ENCODE peak calls at places on chromosomes 16 and 17, in eight cellular contexts. Y, N, Q, Z, K, I, J and W are unnamed samples.

GRCh38 chr16:85781685-85782370 is 17.5 kb downstream of the EMC8 start:
- DNase-seq in K (peak; percentile 82), Y (no peak), I (no peak), Q (peak; percentile 62), Z (peak; percentile 82), N (peak; percentile 63), J (no peak), W (peak; percentile 24)

GRCh38 chr17:77308768-77309726 is 168.3 kb downstream of the SEC14L1 start:
- DNase-seq in I (no peak), J (no peak), Y (no peak), K (no peak), Z (peak; percentile 86), N (no peak), Q (no peak), W (no peak)

GRCh38 chr17:3980381-3980975 is 16.2 kb upstream of the ATP2A3 start:
- DNase-seq in Y (no peak), Z (no peak), Q (peak; percentile 27), N (no peak), I (no peak), K (peak; percentile 24), J (no peak), W (no peak)

GRCh38 chr16:82282662-82283061 is 112.6 kb upstream of the MPHOSPH6 start:
- DNase-seq in Y (no peak), N (no peak), J (no peak), K (no peak), Z (no peak), Q (no peak), I (no peak), W (no peak)

GRCh38 chr17:33049781-33050414 is 58.3 kb downstream of the SPACA3 start:
- DNase-seq in J (no peak), I (no peak), K (peak; percentile 56), Z (peak; percentile 57), N (no peak), Y (peak; percentile 51), Q (peak; percentile 45), W (peak; percentile 68)

GRCh38 chr16:29321585-29321984 is 84.9 kb downstream of the NPIPB11 start:
- DNase-seq in K (no peak), I (no peak), N (no peak), Z (no peak), J (no peak), Q (no peak), Y (no peak), W (no peak)

GRCh38 chr17:30021708-30022317 is 80.4 kb downstream of the EFCAB5 start:
- DNase-seq in Y (peak; percentile 66), N (no peak), K (no peak), Z (peak; percentile 67), I (no peak), Q (no peak), J (no peak), W (peak; percentile 32)

GRCh38 chr16:48350716-48351115 is 34.5 kb downstream of the SIAH1 start:
- DNase-seq in J (peak; percentile 33), Q (no peak), K (no peak), Y (no peak), N (no peak), I (no peak), Z (no peak), W (no peak)

GRCh38 chr17:37177234-37177633 is 198.6 kb upstream of the C17orf78 start:
- DNase-seq in Y (no peak), Q (no peak), I (no peak), N (no peak), K (no peak), J (no peak), Z (peak; percentile 8), W (no peak)

GRCh38 chr16:11181889-11182279 is 74.1 kb downstream of the SOCS1 start:
- DNase-seq in J (no peak), Z (peak; percentile 34), I (no peak), Y (no peak), N (no peak), K (no peak), Q (no peak), W (no peak)

GRCh38 chr17:48192321-48192731 is 84.8 kb downstream of the SNX11 start:
- DNase-seq in J (no peak), N (no peak), K (no peak), Y (peak; percentile 95), I (no peak), Q (no peak), Z (no peak), W (no peak)

GRCh38 chr16:67872131-67872630 is 671 bp upstream of the EDC4 start:
- DNase-seq in N (no peak), J (no peak), Z (no peak), I (no peak), K (no peak), Y (no peak), Q (no peak), W (no peak)

GRCh38 chr16:76931186-76931585 is 259.8 kb upstream of the MON1B start:
- DNase-seq in J (no peak), Z (peak; percentile 54), N (no peak), K (no peak), I (no peak), Q (no peak), Y (no peak), W (no peak)

GRCh38 chr17:65405563-65405962 is 155.9 kb downstream of the AXIN2 start:
- DNase-seq in Z (no peak), Y (no peak), J (no peak), N (no peak), K (no peak), I (no peak), Q (no peak), W (no peak)

GRCh38 chr16:17773698-17774101 is 302.9 kb upstream of the XYLT1 start:
- DNase-seq in K (no peak), I (no peak), N (no peak), Z (peak; percentile 28), Y (peak; percentile 13), J (no peak), Q (no peak), W (no peak)

GRCh38 chr17:17951524-17951923 is 20.7 kb downstream of the TOM1L2 start:
- DNase-seq in Q (no peak), Z (no peak), K (no peak), I (no peak), J (no peak), N (no peak), Y (no peak), W (no peak)

GRCh38 chr17:17952691-17953090 is 19.5 kb downstream of the TOM1L2 start:
- DNase-seq in Q (no peak), N (no peak), I (no peak), Z (no peak), K (no peak), Y (no peak), J (no peak), W (no peak)

GRCh38 chr17:17947966-17948365 is 24.2 kb downstream of the TOM1L2 start:
- DNase-seq in Z (no peak), K (no peak), J (no peak), Y (no peak), Q (no peak), N (no peak), I (no peak), W (no peak)

GRCh38 chr17:17950347-17950746 is 21.9 kb downstream of the TOM1L2 start:
- DNase-seq in N (no peak), Y (no peak), K (no peak), I (no peak), J (no peak), Z (no peak), Q (no peak), W (no peak)

GRCh38 chr17:17950806-17951205 is 21.4 kb downstream of the TOM1L2 start:
- DNase-seq in Z (no peak), I (no peak), Y (no peak), N (no peak), K (no peak), J (no peak), Q (no peak), W (no peak)
- TF ChIP-seq CTCF in Z (no peak), I (no peak), Y (peak; percentile 17), N (no peak), K (no peak), J (peak; percentile 68), Q (no peak), W (no peak)

DNA sequence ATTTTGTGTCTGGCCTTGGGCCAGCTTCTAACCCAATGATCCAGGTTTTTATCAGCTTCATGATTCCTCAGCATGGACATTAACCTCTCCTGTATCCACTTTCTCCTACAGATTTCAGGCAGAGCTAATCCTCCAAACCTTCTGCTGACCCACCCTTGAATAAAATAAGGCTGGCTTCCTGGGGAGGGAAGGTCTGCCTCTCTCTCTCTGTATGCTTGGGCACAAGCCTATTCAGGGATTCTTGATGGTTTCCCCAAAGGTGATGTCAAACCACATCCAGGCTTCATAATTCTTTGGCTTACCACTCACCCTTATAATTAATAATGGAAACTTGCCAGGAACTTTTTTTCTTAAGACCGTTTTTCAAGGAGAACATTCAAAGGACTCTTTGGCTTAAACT is 240.1 kb downstream of the UTP18 start:
- DNase-seq in Y (no peak), I (no peak), Q (no peak), Z (no peak), K (no peak), J (no peak), N (no peak), W (no peak)
- H3K4me1 ChIP-seq in Y (no peaks in the 10 kb centered on the region), I (no peaks in the 10 kb centered on the region), Q (no peaks in the 10 kb centered on the region), Z (no peaks in the 10 kb centered on the region), K (no peaks in the 10 kb centered on the region), J (no peaks in the 10 kb centered on the region), N (no peaks in the 10 kb centered on the region), W (no peaks in the 10 kb centered on the region)

DNA sequence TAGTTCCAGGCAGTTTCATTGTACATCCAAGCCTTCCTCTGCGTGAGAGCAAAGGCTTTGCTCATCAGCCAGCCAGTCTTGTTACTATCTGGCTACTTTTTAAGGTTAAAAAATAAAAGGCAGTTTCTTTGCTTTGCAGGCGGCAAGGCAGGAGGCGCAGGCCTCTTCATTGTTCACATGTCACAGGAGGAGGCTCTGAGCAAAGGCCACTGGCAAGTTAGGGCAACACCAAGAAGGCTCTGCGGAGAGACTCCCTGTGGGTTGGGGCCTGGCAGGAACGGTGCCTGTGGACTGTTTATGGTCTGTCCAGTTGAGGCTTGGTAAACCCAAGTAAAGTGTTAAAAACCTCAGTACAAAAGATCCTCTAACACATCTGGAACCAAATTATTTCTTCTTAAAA is 3.9 kb upstream of the NT5C start:
- DNase-seq in J (no peak), Y (no peak), K (no peak), I (no peak), N (no peak), Z (no peak), Q (peak; percentile 15), W (no peak)
- H3K36me3 ChIP-seq in J (peaks cover 12% of the 10 kb centered on the region), Y (peaks cover 51% of the 10 kb centered on the region), K (no peaks in the 10 kb centered on the region), I (no peaks in the 10 kb centered on the region), N (peaks cover under 1% of the 10 kb centered on the region), Z (peaks cover 3% of the 10 kb centered on the region), Q (no peaks in the 10 kb centered on the region), W (no peaks in the 10 kb centered on the region)

DNA sequence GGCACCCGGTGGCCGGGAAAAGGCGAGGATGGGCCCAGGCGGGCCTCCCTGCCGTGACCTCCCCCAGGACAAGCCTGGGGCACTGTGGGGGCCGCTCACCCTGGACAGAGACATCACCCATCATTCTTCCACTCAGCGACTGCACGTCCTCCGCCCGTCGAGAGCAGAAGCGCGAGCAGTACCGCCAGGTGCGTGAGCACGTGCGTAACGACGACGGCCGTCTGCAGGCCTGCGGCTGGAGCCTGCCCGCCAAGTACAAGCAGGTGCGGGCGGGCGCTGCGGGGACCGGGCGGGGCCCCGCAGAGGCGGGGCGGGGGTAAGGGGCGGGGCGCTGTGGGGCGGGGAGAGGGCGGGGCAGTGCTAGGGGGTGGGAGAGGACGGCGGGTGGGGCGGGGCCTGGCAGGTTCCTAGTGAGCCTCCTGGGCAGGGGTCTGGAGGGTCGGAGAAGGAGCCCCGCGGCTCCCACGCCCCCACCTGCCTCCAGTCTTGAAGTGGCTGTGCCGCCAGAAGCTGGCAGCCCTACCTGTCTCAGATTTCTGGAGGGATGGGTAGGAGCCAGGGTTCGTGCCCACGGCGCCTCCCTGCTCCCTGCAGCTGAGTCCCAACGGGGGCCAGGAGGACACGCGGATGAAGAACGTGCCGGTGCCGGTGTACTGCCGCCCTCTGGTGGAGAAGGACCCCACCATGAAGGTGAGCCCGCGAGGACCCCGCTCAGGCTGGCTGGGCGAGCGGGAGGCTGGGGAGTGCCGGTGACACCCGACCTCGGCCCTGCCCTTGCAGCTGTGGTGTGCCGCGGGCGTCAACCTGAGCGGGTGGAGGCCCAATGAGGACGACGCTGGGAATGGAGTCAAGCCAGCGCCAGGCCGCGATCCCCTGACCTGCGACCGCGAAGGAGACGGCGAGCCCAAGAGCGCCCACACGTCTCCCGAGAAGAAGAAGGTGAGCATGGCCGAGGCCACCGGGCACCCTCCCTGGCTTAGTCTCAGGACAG is 7.5 kb downstream of the NME3 start:
- DNase-seq in J (no peak), Z (peak; percentile 25), K (no peak), N (no peak), Q (no peak), I (no peak), Y (peak; percentile 49), W (no peak)
- TF ChIP-seq CTCF in J (peak; percentile 60), Z (no peak), K (no peak), N (peak; percentile 40), Q (no peak), I (no peak), Y (peak; percentile 45), W (no peak)